ENCODE peak calls at places on chromosomes 16 and 17, in seven cellular contexts. One of them, this sample, is unnamed.

GRCh38 chr16:30876867-30877266 is 17.0 kb downstream of the BCL7C start:
- DNase-seq in breast epithelium: no peak
- DNase-seq in adrenal gland: no peak
- DNase-seq in left lung: no peak
- DNase-seq in thoracic aorta: no peak
- DNase-seq in GM23338: peak; percentile 59
- DNase-seq in spleen: no peak
- DNase-seq in this sample: no peak

GRCh38 chr17:82106697-82107305 is 8.8 kb upstream of the FASN start:
- DNase-seq in breast epithelium: no peak
- DNase-seq in adrenal gland: peak; percentile 24
- DNase-seq in left lung: no peak
- DNase-seq in thoracic aorta: no peak
- DNase-seq in GM23338: no peak
- DNase-seq in spleen: peak; percentile 77
- DNase-seq in this sample: no peak

GRCh38 chr16:9128346-9129342 is 37.2 kb downstream of the HAPSTR1 start:
- DNase-seq in breast epithelium: no peak
- DNase-seq in adrenal gland: no peak
- DNase-seq in left lung: no peak
- DNase-seq in thoracic aorta: no peak
- DNase-seq in GM23338: no peak
- DNase-seq in spleen: no peak
- DNase-seq in this sample: peak; percentile 48

GRCh38 chr16:22685162-22685830 is 128.7 kb upstream of the HS3ST2 start:
- DNase-seq in breast epithelium: no peak
- DNase-seq in adrenal gland: peak; percentile 71
- DNase-seq in left lung: no peak
- DNase-seq in thoracic aorta: peak; percentile 86
- DNase-seq in GM23338: no peak
- DNase-seq in spleen: no peak
- DNase-seq in this sample: peak; percentile 98

GRCh38 chr16:49855280-49855821 is 561 bp downstream of the ZNF423 start:
- DNase-seq in breast epithelium: peak; percentile 85
- DNase-seq in adrenal gland: peak; percentile 82
- DNase-seq in left lung: peak; percentile 96
- DNase-seq in thoracic aorta: no peak
- DNase-seq in GM23338: peak; percentile 87
- DNase-seq in spleen: peak; percentile 93
- DNase-seq in this sample: no peak

GRCh38 chr17:71846561-71846960 is 274.3 kb upstream of the SOX9 start:
- DNase-seq in breast epithelium: no peak
- DNase-seq in adrenal gland: no peak
- DNase-seq in left lung: no peak
- DNase-seq in thoracic aorta: no peak
- DNase-seq in GM23338: no peak
- DNase-seq in spleen: no peak
- DNase-seq in this sample: no peak

GRCh38 chr17:74647871-74648672 is 24.5 kb upstream of the CD300E start:
- DNase-seq in breast epithelium: no peak
- DNase-seq in adrenal gland: no peak
- DNase-seq in left lung: no peak
- DNase-seq in thoracic aorta: no peak
- DNase-seq in GM23338: no peak
- DNase-seq in spleen: no peak
- DNase-seq in this sample: no peak

GRCh38 chr17:54694287-54694887 is 206.3 kb upstream of the TOM1L1 start:
- DNase-seq in breast epithelium: no peak
- DNase-seq in adrenal gland: no peak
- DNase-seq in left lung: no peak
- DNase-seq in thoracic aorta: no peak
- DNase-seq in GM23338: peak; percentile 8
- DNase-seq in spleen: no peak
- DNase-seq in this sample: no peak

GRCh38 chr16:3963203-3963602 is 82.7 kb upstream of the CREBBP start:
- DNase-seq in breast epithelium: no peak
- DNase-seq in adrenal gland: no peak
- DNase-seq in left lung: no peak
- DNase-seq in thoracic aorta: no peak
- DNase-seq in GM23338: peak; percentile 24
- DNase-seq in spleen: no peak
- DNase-seq in this sample: no peak

GRCh38 chr16:84065536-84066132 is 23.0 kb upstream of the SLC38A8 start:
- DNase-seq in breast epithelium: no peak
- DNase-seq in adrenal gland: peak; percentile 79
- DNase-seq in left lung: no peak
- DNase-seq in thoracic aorta: no peak
- DNase-seq in GM23338: peak; percentile 81
- DNase-seq in spleen: peak; percentile 58
- DNase-seq in this sample: no peak

GRCh38 chr17:70024253-70024652 is 50.8 kb upstream of the KCNJ16 start:
- DNase-seq in breast epithelium: no peak
- DNase-seq in adrenal gland: no peak
- DNase-seq in left lung: no peak
- DNase-seq in thoracic aorta: no peak
- DNase-seq in GM23338: no peak
- DNase-seq in spleen: no peak
- DNase-seq in this sample: no peak

GRCh38 chr16:74304164-74304834 is 7.7 kb downstream of the PSMD7 start:
- DNase-seq in breast epithelium: no peak
- DNase-seq in adrenal gland: no peak
- DNase-seq in left lung: no peak
- DNase-seq in thoracic aorta: no peak
- DNase-seq in GM23338: peak; percentile 35
- DNase-seq in spleen: no peak
- DNase-seq in this sample: no peak

GRCh38 chr17:39926588-39927100 is 757 bp downstream of the ORMDL3 start:
- DNase-seq in breast epithelium: no peak
- DNase-seq in adrenal gland: peak; percentile 54
- DNase-seq in left lung: no peak
- DNase-seq in thoracic aorta: no peak
- DNase-seq in GM23338: peak; percentile 78
- DNase-seq in spleen: peak; percentile 89
- DNase-seq in this sample: no peak

GRCh38 chr16:58027341-58028167 is 2.0 kb downstream of the MMP15 start:
- DNase-seq in breast epithelium: no peak
- DNase-seq in adrenal gland: peak; percentile 62
- DNase-seq in left lung: peak; percentile 81
- DNase-seq in thoracic aorta: no peak
- DNase-seq in GM23338: peak; percentile 88
- DNase-seq in spleen: peak; percentile 73
- DNase-seq in this sample: no peak

GRCh38 chr17:49717371-49717841 is 9.6 kb upstream of the SLC35B1 start:
- DNase-seq in breast epithelium: peak; percentile 59
- DNase-seq in adrenal gland: peak; percentile 34
- DNase-seq in left lung: no peak
- DNase-seq in thoracic aorta: no peak
- DNase-seq in GM23338: no peak
- DNase-seq in spleen: no peak
- DNase-seq in this sample: no peak

GRCh38 chr17:83103938-83104311 is 24.5 kb downstream of the METRNL start:
- DNase-seq in breast epithelium: no peak
- DNase-seq in adrenal gland: no peak
- DNase-seq in left lung: no peak
- DNase-seq in thoracic aorta: no peak
- DNase-seq in GM23338: no peak
- DNase-seq in spleen: no peak
- DNase-seq in this sample: no peak

GRCh38 chr16:89052824-89053724 is 40.6 kb upstream of the ACSF3 start:
- DNase-seq in breast epithelium: peak; percentile 87
- DNase-seq in adrenal gland: no peak
- DNase-seq in left lung: peak; percentile 82
- DNase-seq in thoracic aorta: no peak
- DNase-seq in GM23338: no peak
- DNase-seq in spleen: no peak
- DNase-seq in this sample: no peak

GRCh38 chr16:49632798-49633189 is 223.1 kb downstream of the ZNF423 start:
- DNase-seq in breast epithelium: no peak
- DNase-seq in adrenal gland: peak; percentile 5
- DNase-seq in left lung: no peak
- DNase-seq in thoracic aorta: no peak
- DNase-seq in GM23338: no peak
- DNase-seq in spleen: peak; percentile 51
- DNase-seq in this sample: no peak

GRCh38 chr17:72614871-72615626 is 477.4 kb downstream of the SLC39A11 start:
- DNase-seq in breast epithelium: no peak
- DNase-seq in adrenal gland: no peak
- DNase-seq in left lung: no peak
- DNase-seq in thoracic aorta: no peak
- DNase-seq in GM23338: peak; percentile 57
- DNase-seq in spleen: no peak
- DNase-seq in this sample: no peak

GRCh38 chr17:65360961-65361552 is 200.4 kb downstream of the AXIN2 start:
- DNase-seq in breast epithelium: no peak
- DNase-seq in adrenal gland: no peak
- DNase-seq in left lung: no peak
- DNase-seq in thoracic aorta: no peak
- DNase-seq in GM23338: no peak
- DNase-seq in spleen: no peak
- DNase-seq in this sample: no peak

GRCh38 chr17:27657620-27658019 is 26.6 kb downstream of the LGALS9 start:
- DNase-seq in breast epithelium: no peak
- DNase-seq in adrenal gland: no peak
- DNase-seq in left lung: no peak
- DNase-seq in thoracic aorta: no peak
- DNase-seq in GM23338: peak; percentile 52
- DNase-seq in spleen: peak; percentile 41
- DNase-seq in this sample: no peak

GRCh38 chr17:14871921-14872320 is 393.2 kb downstream of the PMP22 start:
- DNase-seq in breast epithelium: no peak
- DNase-seq in adrenal gland: no peak
- DNase-seq in left lung: no peak
- DNase-seq in thoracic aorta: no peak
- DNase-seq in GM23338: no peak
- DNase-seq in spleen: no peak
- DNase-seq in this sample: no peak

GRCh38 chr17:48497103-48497502 is 33.7 kb downstream of the HOXB1 start:
- DNase-seq in breast epithelium: no peak
- DNase-seq in adrenal gland: no peak
- DNase-seq in left lung: no peak
- DNase-seq in thoracic aorta: no peak
- DNase-seq in GM23338: no peak
- DNase-seq in spleen: no peak
- DNase-seq in this sample: no peak

GRCh38 chr17:45640141-45640850 is 143.8 kb upstream of the CRHR1 start:
- DNase-seq in breast epithelium: peak; percentile 68
- DNase-seq in adrenal gland: peak; percentile 82
- DNase-seq in left lung: no peak
- DNase-seq in thoracic aorta: peak; percentile 9
- DNase-seq in GM23338: peak; percentile 93
- DNase-seq in spleen: peak; percentile 85
- DNase-seq in this sample: no peak

GRCh38 chr17:36951390-36951789 is 2.6 kb downstream of the AATF start:
- DNase-seq in breast epithelium: no peak
- DNase-seq in adrenal gland: no peak
- DNase-seq in left lung: no peak
- DNase-seq in thoracic aorta: no peak
- DNase-seq in GM23338: no peak
- DNase-seq in spleen: no peak
- DNase-seq in this sample: no peak
- H3K4me3 ChIP-seq in breast epithelium: no peak overlapping the region
- H3K4me3 ChIP-seq in adrenal gland: no peak overlapping the region
- H3K4me3 ChIP-seq in left lung: no peak overlapping the region
- H3K4me3 ChIP-seq in thoracic aorta: no peak overlapping the region
- H3K4me3 ChIP-seq in GM23338: no peak overlapping the region
- H3K4me3 ChIP-seq in spleen: no peak overlapping the region
- H3K4me3 ChIP-seq in this sample: no peak overlapping the region

DNA sequence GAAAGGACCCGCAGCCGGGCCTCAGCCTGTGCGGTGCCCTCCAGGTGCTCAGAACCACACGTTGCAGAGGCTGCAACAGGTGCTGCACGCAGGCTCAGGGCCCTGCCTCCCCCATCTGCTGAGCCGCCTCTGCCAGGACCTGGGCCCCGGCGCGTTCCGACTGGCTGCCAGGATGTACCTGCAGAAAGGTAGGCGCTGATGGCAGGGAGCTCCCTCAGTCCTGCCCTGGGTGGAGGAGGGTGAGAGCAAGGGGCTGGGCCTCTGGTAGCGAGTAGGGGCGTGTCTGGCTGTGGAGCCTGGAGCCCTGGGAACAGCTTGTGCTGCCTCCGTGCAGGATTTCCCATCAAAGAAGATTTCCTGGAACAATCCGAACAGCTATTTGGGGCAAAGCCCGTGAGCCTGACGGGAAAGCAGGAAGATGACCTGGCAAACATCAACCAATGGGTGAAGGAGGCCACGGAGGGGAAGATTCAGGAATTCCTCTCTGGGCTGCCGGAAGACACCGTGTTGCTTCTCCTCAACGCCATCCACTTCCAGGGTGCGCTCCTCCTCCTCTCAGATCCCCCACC is 4.4 kb downstream of the SERPINF2 start:
- DNase-seq in breast epithelium: peak; percentile 70
- DNase-seq in adrenal gland: no peak
- DNase-seq in left lung: peak; percentile 90
- DNase-seq in thoracic aorta: no peak
- DNase-seq in GM23338: peak; percentile 64
- DNase-seq in spleen: no peak
- DNase-seq in this sample: no peak
- H3K4me1 ChIP-seq in breast epithelium: peaks cover 4% of the 10 kb centered on the region
- H3K4me1 ChIP-seq in adrenal gland: peaks cover 7% of the 10 kb centered on the region
- H3K4me1 ChIP-seq in left lung: no peaks in the 10 kb centered on the region
- H3K4me1 ChIP-seq in thoracic aorta: no peaks in the 10 kb centered on the region
- H3K4me1 ChIP-seq in GM23338: no peaks in the 10 kb centered on the region
- H3K4me1 ChIP-seq in spleen: peaks cover 15% of the 10 kb centered on the region
- H3K4me1 ChIP-seq in this sample: no peaks in the 10 kb centered on the region

GRCh38 chr16:13935408-13935807 is 15.5 kb downstream of the ERCC4 start:
- DNase-seq in breast epithelium: no peak
- DNase-seq in adrenal gland: no peak
- DNase-seq in left lung: no peak
- DNase-seq in thoracic aorta: no peak
- DNase-seq in GM23338: peak; percentile 87
- DNase-seq in spleen: no peak
- DNase-seq in this sample: no peak
- TF ChIP-seq CTCF in breast epithelium: no peak
- TF ChIP-seq CTCF in adrenal gland: peak; percentile 13
- TF ChIP-seq CTCF in left lung: no peak
- TF ChIP-seq CTCF in thoracic aorta: peak; percentile 20
- TF ChIP-seq CTCF in GM23338: peak; percentile 84
- TF ChIP-seq CTCF in spleen: peak; percentile 34
- TF ChIP-seq CTCF in this sample: no peak

GRCh38 chr16:73053038-73053378 is 5.1 kb upstream of the ZFHX3 start:
- DNase-seq in breast epithelium: no peak
- DNase-seq in adrenal gland: no peak
- DNase-seq in left lung: no peak
- DNase-seq in thoracic aorta: no peak
- DNase-seq in GM23338: no peak
- DNase-seq in spleen: no peak
- DNase-seq in this sample: no peak

GRCh38 chr16:73056383-73056782 is 8.5 kb upstream of the ZFHX3 start:
- DNase-seq in breast epithelium: no peak
- DNase-seq in adrenal gland: no peak
- DNase-seq in left lung: no peak
- DNase-seq in thoracic aorta: no peak
- DNase-seq in GM23338: peak; percentile 1
- DNase-seq in spleen: no peak
- DNase-seq in this sample: no peak

GRCh38 chr16:73054131-73054496 is 6.2 kb upstream of the ZFHX3 start:
- DNase-seq in breast epithelium: no peak
- DNase-seq in adrenal gland: peak; percentile 51
- DNase-seq in left lung: no peak
- DNase-seq in thoracic aorta: no peak
- DNase-seq in GM23338: peak; percentile 43
- DNase-seq in spleen: no peak
- DNase-seq in this sample: no peak

GRCh38 chr16:73053379-73054130 is 5.6 kb upstream of the ZFHX3 start:
- DNase-seq in breast epithelium: no peak
- DNase-seq in adrenal gland: peak; percentile 57
- DNase-seq in left lung: no peak
- DNase-seq in thoracic aorta: no peak
- DNase-seq in GM23338: peak; percentile 72
- DNase-seq in spleen: no peak
- DNase-seq in this sample: no peak

GRCh38 chr16:73054732-73055481 is 7.0 kb upstream of the ZFHX3 start:
- DNase-seq in breast epithelium: no peak
- DNase-seq in adrenal gland: no peak
- DNase-seq in left lung: no peak
- DNase-seq in thoracic aorta: no peak
- DNase-seq in GM23338: peak; percentile 63
- DNase-seq in spleen: no peak
- DNase-seq in this sample: no peak
- H3K4me3 ChIP-seq in breast epithelium: peak overlapping the region; percentile 75
- H3K4me3 ChIP-seq in adrenal gland: no peak overlapping the region
- H3K4me3 ChIP-seq in left lung: no peak overlapping the region
- H3K4me3 ChIP-seq in thoracic aorta: peak overlapping the region; percentile 86
- H3K4me3 ChIP-seq in GM23338: peak overlapping the region; percentile 56
- H3K4me3 ChIP-seq in spleen: no peak overlapping the region
- H3K4me3 ChIP-seq in this sample: peak overlapping the region; percentile 85